ENCODE peak calls at places on chromosomes 1 and 21, in nine cellular contexts. One of them, this sample, is unnamed.

GRCh38 chr1:195584870-195585624 is 1023.2 kb downstream of the KCNT2 start:
- DNase-seq in ovary: no peak
- DNase-seq in tibial nerve: no peak
- DNase-seq in sigmoid colon: no peak
- DNase-seq in suprapubic skin: no peak
- DNase-seq in transverse colon: peak; percentile 36
- DNase-seq in stomach: no peak
- DNase-seq in H1: no peak
- DNase-seq in esophagus muscularis mucosa: no peak
- DNase-seq in this sample: no peak

GRCh38 chr1:166354411-166354810 is 187.6 kb upstream of the FAM78B start:
- DNase-seq in stomach: no peak
- DNase-seq in H1: no peak
- DNase-seq in tibial nerve: no peak
- DNase-seq in ovary: no peak
- DNase-seq in sigmoid colon: no peak
- DNase-seq in suprapubic skin: no peak
- DNase-seq in esophagus muscularis mucosa: no peak
- DNase-seq in transverse colon: no peak
- DNase-seq in this sample: no peak

GRCh38 chr1:184387871-184388670 is 1.2 kb downstream of the C1orf21 start:
- DNase-seq in tibial nerve: no peak
- DNase-seq in transverse colon: peak; percentile 53
- DNase-seq in suprapubic skin: no peak
- DNase-seq in ovary: peak; percentile 61
- DNase-seq in esophagus muscularis mucosa: no peak
- DNase-seq in H1: no peak
- DNase-seq in sigmoid colon: peak; percentile 74
- DNase-seq in stomach: peak; percentile 38
- DNase-seq in this sample: no peak

GRCh38 chr1:100794719-100795645 is 75.4 kb downstream of the VCAM1 start:
- DNase-seq in sigmoid colon: no peak
- DNase-seq in tibial nerve: no peak
- DNase-seq in transverse colon: no peak
- DNase-seq in suprapubic skin: no peak
- DNase-seq in ovary: no peak
- DNase-seq in esophagus muscularis mucosa: no peak
- DNase-seq in stomach: no peak
- DNase-seq in H1: no peak
- DNase-seq in this sample: no peak

GRCh38 chr1:230937370-230937769 is 41.3 kb downstream of the TTC13 start:
- DNase-seq in tibial nerve: no peak
- DNase-seq in suprapubic skin: no peak
- DNase-seq in H1: no peak
- DNase-seq in sigmoid colon: no peak
- DNase-seq in esophagus muscularis mucosa: no peak
- DNase-seq in stomach: no peak
- DNase-seq in ovary: no peak
- DNase-seq in transverse colon: no peak
- DNase-seq in this sample: no peak

GRCh38 chr1:22556391-22557104 is 6.7 kb upstream of the EPHA8 start:
- DNase-seq in esophagus muscularis mucosa: no peak
- DNase-seq in H1: peak; percentile 57
- DNase-seq in sigmoid colon: no peak
- DNase-seq in suprapubic skin: no peak
- DNase-seq in ovary: no peak
- DNase-seq in transverse colon: peak; percentile 33
- DNase-seq in stomach: no peak
- DNase-seq in tibial nerve: no peak
- DNase-seq in this sample: no peak

GRCh38 chr1:185049670-185050069 is 4.3 kb downstream of the RNF2 start:
- DNase-seq in sigmoid colon: no peak
- DNase-seq in transverse colon: no peak
- DNase-seq in esophagus muscularis mucosa: no peak
- DNase-seq in ovary: no peak
- DNase-seq in tibial nerve: no peak
- DNase-seq in suprapubic skin: no peak
- DNase-seq in H1: no peak
- DNase-seq in stomach: no peak
- DNase-seq in this sample: no peak

GRCh38 chr21:15841856-15842564 is 112.2 kb downstream of the USP25 start:
- DNase-seq in sigmoid colon: no peak
- DNase-seq in ovary: no peak
- DNase-seq in H1: no peak
- DNase-seq in stomach: no peak
- DNase-seq in suprapubic skin: no peak
- DNase-seq in esophagus muscularis mucosa: no peak
- DNase-seq in transverse colon: no peak
- DNase-seq in tibial nerve: no peak
- DNase-seq in this sample: no peak

GRCh38 chr21:16058896-16059295 is 329.1 kb downstream of the USP25 start:
- DNase-seq in transverse colon: no peak
- DNase-seq in ovary: no peak
- DNase-seq in sigmoid colon: no peak
- DNase-seq in esophagus muscularis mucosa: no peak
- DNase-seq in suprapubic skin: no peak
- DNase-seq in stomach: no peak
- DNase-seq in tibial nerve: no peak
- DNase-seq in H1: no peak
- DNase-seq in this sample: no peak

GRCh38 chr21:36452281-36452680 is 27.6 kb downstream of the CLDN14 start:
- DNase-seq in esophagus muscularis mucosa: no peak
- DNase-seq in sigmoid colon: no peak
- DNase-seq in tibial nerve: no peak
- DNase-seq in H1: no peak
- DNase-seq in suprapubic skin: no peak
- DNase-seq in stomach: no peak
- DNase-seq in ovary: no peak
- DNase-seq in transverse colon: no peak
- DNase-seq in this sample: no peak

GRCh38 chr1:230322421-230322756 is 103.7 kb downstream of the PGBD5 start:
- DNase-seq in transverse colon: no peak
- DNase-seq in suprapubic skin: no peak
- DNase-seq in stomach: no peak
- DNase-seq in tibial nerve: no peak
- DNase-seq in sigmoid colon: no peak
- DNase-seq in H1: no peak
- DNase-seq in ovary: no peak
- DNase-seq in esophagus muscularis mucosa: no peak
- DNase-seq in this sample: no peak

GRCh38 chr1:183885142-183885735 is 80.3 kb downstream of the RGL1 start:
- DNase-seq in suprapubic skin: no peak
- DNase-seq in sigmoid colon: no peak
- DNase-seq in esophagus muscularis mucosa: no peak
- DNase-seq in H1: no peak
- DNase-seq in stomach: no peak
- DNase-seq in tibial nerve: no peak
- DNase-seq in ovary: no peak
- DNase-seq in transverse colon: no peak
- DNase-seq in this sample: no peak

GRCh38 chr1:77762072-77762476 is 2.4 kb upstream of the USP33 start:
- DNase-seq in tibial nerve: no peak
- DNase-seq in suprapubic skin: no peak
- DNase-seq in transverse colon: no peak
- DNase-seq in H1: no peak
- DNase-seq in esophagus muscularis mucosa: no peak
- DNase-seq in ovary: no peak
- DNase-seq in stomach: no peak
- DNase-seq in sigmoid colon: no peak
- DNase-seq in this sample: peak; percentile 68

GRCh38 chr1:975896-976683 is 5.8 kb downstream of the PERM1 start:
- DNase-seq in H1: no peak
- DNase-seq in sigmoid colon: no peak
- DNase-seq in stomach: peak; percentile 74
- DNase-seq in tibial nerve: no peak
- DNase-seq in transverse colon: peak; percentile 67
- DNase-seq in suprapubic skin: no peak
- DNase-seq in ovary: peak; percentile 71
- DNase-seq in esophagus muscularis mucosa: no peak
- DNase-seq in this sample: peak; percentile 80

GRCh38 chr1:234512376-234512965 is 33.5 kb upstream of the TARBP1 start:
- DNase-seq in H1: no peak
- DNase-seq in tibial nerve: no peak
- DNase-seq in sigmoid colon: no peak
- DNase-seq in esophagus muscularis mucosa: no peak
- DNase-seq in transverse colon: no peak
- DNase-seq in suprapubic skin: no peak
- DNase-seq in stomach: no peak
- DNase-seq in ovary: no peak
- DNase-seq in this sample: no peak
- TF ChIP-seq EP300 in H1: no peak
- TF ChIP-seq EP300 in tibial nerve: no peak
- TF ChIP-seq EP300 in sigmoid colon: no peak
- TF ChIP-seq EP300 in esophagus muscularis mucosa: no peak
- TF ChIP-seq EP300 in transverse colon: no peak
- TF ChIP-seq EP300 in suprapubic skin: no peak
- TF ChIP-seq EP300 in stomach: no peak
- TF ChIP-seq EP300 in ovary: no peak
- TF ChIP-seq EP300 in this sample: no peak

GRCh38 chr1:16198444-16199156 is 13.9 kb downstream of the ARHGEF19 start:
- DNase-seq in suprapubic skin: no peak
- DNase-seq in sigmoid colon: no peak
- DNase-seq in ovary: no peak
- DNase-seq in tibial nerve: no peak
- DNase-seq in transverse colon: no peak
- DNase-seq in H1: no peak
- DNase-seq in stomach: no peak
- DNase-seq in esophagus muscularis mucosa: no peak
- DNase-seq in this sample: no peak
- TF ChIP-seq EP300 in suprapubic skin: no peak
- TF ChIP-seq EP300 in sigmoid colon: no peak
- TF ChIP-seq EP300 in ovary: no peak
- TF ChIP-seq EP300 in tibial nerve: no peak
- TF ChIP-seq EP300 in transverse colon: no peak
- TF ChIP-seq EP300 in H1: no peak
- TF ChIP-seq EP300 in stomach: no peak
- TF ChIP-seq EP300 in esophagus muscularis mucosa: no peak
- TF ChIP-seq EP300 in this sample: no peak

GRCh38 chr1:19678931-19679453 is 14.3 kb downstream of the HTR6 start:
- DNase-seq in transverse colon: no peak
- DNase-seq in stomach: no peak
- DNase-seq in sigmoid colon: no peak
- DNase-seq in esophagus muscularis mucosa: no peak
- DNase-seq in suprapubic skin: no peak
- DNase-seq in ovary: no peak
- DNase-seq in tibial nerve: no peak
- DNase-seq in H1: no peak
- DNase-seq in this sample: no peak

GRCh38 chr1:19679691-19680090 is 15.0 kb downstream of the HTR6 start:
- DNase-seq in ovary: no peak
- DNase-seq in suprapubic skin: no peak
- DNase-seq in sigmoid colon: no peak
- DNase-seq in stomach: no peak
- DNase-seq in transverse colon: no peak
- DNase-seq in tibial nerve: no peak
- DNase-seq in H1: no peak
- DNase-seq in esophagus muscularis mucosa: no peak
- DNase-seq in this sample: no peak

GRCh38 chr1:19675797-19676196 is 11.1 kb downstream of the HTR6 start:
- DNase-seq in ovary: no peak
- DNase-seq in sigmoid colon: no peak
- DNase-seq in esophagus muscularis mucosa: no peak
- DNase-seq in tibial nerve: no peak
- DNase-seq in H1: no peak
- DNase-seq in suprapubic skin: no peak
- DNase-seq in transverse colon: no peak
- DNase-seq in stomach: no peak
- DNase-seq in this sample: no peak

GRCh38 chr1:19678493-19678892 is 13.8 kb downstream of the HTR6 start:
- DNase-seq in transverse colon: no peak
- DNase-seq in H1: no peak
- DNase-seq in suprapubic skin: no peak
- DNase-seq in esophagus muscularis mucosa: no peak
- DNase-seq in ovary: no peak
- DNase-seq in tibial nerve: no peak
- DNase-seq in sigmoid colon: no peak
- DNase-seq in stomach: no peak
- DNase-seq in this sample: no peak

GRCh38 chr1:19676438-19676922 is 11.8 kb downstream of the HTR6 start:
- DNase-seq in transverse colon: peak; percentile 31
- DNase-seq in ovary: peak; percentile 78
- DNase-seq in suprapubic skin: no peak
- DNase-seq in tibial nerve: no peak
- DNase-seq in sigmoid colon: peak; percentile 78
- DNase-seq in stomach: peak; percentile 43
- DNase-seq in esophagus muscularis mucosa: peak; percentile 92
- DNase-seq in H1: peak; percentile 25
- DNase-seq in this sample: peak; percentile 28
- TF ChIP-seq EP300 in transverse colon: no peak
- TF ChIP-seq EP300 in ovary: no peak
- TF ChIP-seq EP300 in suprapubic skin: no peak
- TF ChIP-seq EP300 in tibial nerve: no peak
- TF ChIP-seq EP300 in sigmoid colon: no peak
- TF ChIP-seq EP300 in stomach: no peak
- TF ChIP-seq EP300 in esophagus muscularis mucosa: no peak
- TF ChIP-seq EP300 in H1: no peak
- TF ChIP-seq EP300 in this sample: no peak

GRCh38 chr1:63408331-63408730 is 40.9 kb downstream of the ALG6 start:
- DNase-seq in esophagus muscularis mucosa: no peak
- DNase-seq in H1: no peak
- DNase-seq in transverse colon: no peak
- DNase-seq in ovary: no peak
- DNase-seq in suprapubic skin: no peak
- DNase-seq in tibial nerve: no peak
- DNase-seq in sigmoid colon: no peak
- DNase-seq in stomach: no peak
- DNase-seq in this sample: no peak

GRCh38 chr1:63414691-63415090 is 47.3 kb downstream of the ALG6 start:
- DNase-seq in transverse colon: no peak
- DNase-seq in suprapubic skin: no peak
- DNase-seq in esophagus muscularis mucosa: no peak
- DNase-seq in ovary: no peak
- DNase-seq in tibial nerve: no peak
- DNase-seq in stomach: no peak
- DNase-seq in H1: no peak
- DNase-seq in sigmoid colon: no peak
- DNase-seq in this sample: no peak

GRCh38 chr1:63411081-63411480 is 43.7 kb downstream of the ALG6 start:
- DNase-seq in ovary: no peak
- DNase-seq in esophagus muscularis mucosa: no peak
- DNase-seq in H1: no peak
- DNase-seq in transverse colon: no peak
- DNase-seq in sigmoid colon: no peak
- DNase-seq in tibial nerve: no peak
- DNase-seq in suprapubic skin: no peak
- DNase-seq in stomach: no peak
- DNase-seq in this sample: no peak

GRCh38 chr1:63418101-63418500 is 50.7 kb downstream of the ALG6 start:
- DNase-seq in tibial nerve: no peak
- DNase-seq in ovary: no peak
- DNase-seq in stomach: no peak
- DNase-seq in esophagus muscularis mucosa: no peak
- DNase-seq in suprapubic skin: no peak
- DNase-seq in transverse colon: no peak
- DNase-seq in sigmoid colon: no peak
- DNase-seq in H1: no peak
- DNase-seq in this sample: no peak

DNA sequence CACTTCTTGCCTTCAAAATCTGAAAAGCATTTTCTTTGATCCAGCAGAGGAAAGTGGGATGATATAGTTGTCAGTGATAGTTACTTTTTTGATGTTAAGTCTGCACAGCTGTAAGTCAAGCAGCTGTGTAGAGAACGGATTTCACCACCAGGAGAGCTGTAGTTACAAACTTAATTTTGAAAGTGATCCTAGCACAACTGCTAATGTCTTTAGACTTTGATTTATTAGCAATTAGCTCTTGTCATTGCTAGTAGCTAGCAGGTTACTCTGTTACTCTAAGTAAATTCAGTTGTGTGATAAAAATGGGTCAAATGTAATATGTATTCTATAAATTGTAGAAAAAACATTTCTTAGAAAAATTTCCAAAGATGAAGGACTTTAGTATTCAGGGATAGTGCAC is 46.0 kb downstream of the ALG6 start:
- DNase-seq in suprapubic skin: no peak
- DNase-seq in H1: no peak
- DNase-seq in tibial nerve: no peak
- DNase-seq in transverse colon: no peak
- DNase-seq in ovary: no peak
- DNase-seq in stomach: no peak
- DNase-seq in esophagus muscularis mucosa: no peak
- DNase-seq in sigmoid colon: no peak
- DNase-seq in this sample: no peak
- TF ChIP-seq EP300 in suprapubic skin: no peak
- TF ChIP-seq EP300 in H1: no peak
- TF ChIP-seq EP300 in tibial nerve: no peak
- TF ChIP-seq EP300 in transverse colon: no peak
- TF ChIP-seq EP300 in ovary: no peak
- TF ChIP-seq EP300 in stomach: no peak
- TF ChIP-seq EP300 in esophagus muscularis mucosa: no peak
- TF ChIP-seq EP300 in sigmoid colon: no peak
- TF ChIP-seq EP300 in this sample: no peak